ENCODE peak calls at places on chromosomes 2 and 18, in four cellular contexts. T is GM12878, R is K562, X is A549. V is an unnamed sample.

GRCh38 chr2:133841905-133842304 is 273.6 kb upstream of the NCKAP5 start:
- DNase-seq in T (no peak), R (no peak), X (no peak), V (peak)

GRCh38 chr2:7887441-7887840 is 794.4 kb upstream of the ID2 start:
- DNase-seq in T (no peak), R (no peak), X (no peak), V (no peak)

GRCh38 chr2:213261715-213262114 is 22.5 kb upstream of the SPAG16 start:
- DNase-seq in T (no peak), R (no peak), X (no peak), V (no peak)

GRCh38 chr2:148519013-148519412 is 125.5 kb upstream of the EPC2 start:
- DNase-seq in T (no peak), R (no peak), X (no peak), V (no peak)

GRCh38 chr2:160365691-160366367 is 127.8 kb downstream of the RBMS1 start:
- DNase-seq in T (no peak), R (no peak), X (no peak), V (no peak)

GRCh38 chr2:56680971-56681631 is 497.3 kb downstream of the CCDC85A start:
- DNase-seq in T (no peak), R (no peak), X (no peak), V (peak)

GRCh38 chr18:79782566-79783308 is 15.0 kb upstream of the KCNG2 start:
- DNase-seq in T (no peak), R (no peak), X (no peak), V (no peak)

GRCh38 chr2:126825306-126825705 is 73.4 kb upstream of the TEX51 start:
- DNase-seq in T (no peak), R (no peak), X (no peak), V (no peak)

GRCh38 chr2:193668557-193669323 is 1474.0 kb upstream of the TMEFF2 start:
- DNase-seq in T (peak), R (no peak), X (no peak), V (no peak)

GRCh38 chr2:16661536-16661935 is 4.1 kb downstream of the CYRIA start:
- DNase-seq in T (no peak), R (no peak), X (no peak), V (no peak)

GRCh38 chr2:77161009-77161408 is 361.2 kb downstream of the LRRTM4 start:
- DNase-seq in T (no peak), R (no peak), X (no peak), V (peak)

GRCh38 chr18:58865714-58866113 is 1.0 kb downstream of the ZNF532 start:
- DNase-seq in T (no peak), R (no peak), X (no peak), V (no peak)

GRCh38 chr2:9460441-9461017 is 13.8 kb upstream of the IAH1 start:
- DNase-seq in T (no peak), R (no peak), X (no peak), V (no peak)

GRCh38 chr2:21422050-21422449 is 298.3 kb downstream of the TDRD15 start:
- DNase-seq in T (no peak), R (peak), X (no peak), V (peak)

GRCh38 chr2:190413421-190413820 is 5.3 kb downstream of the MFSD6 start:
- DNase-seq in T (no peak), R (no peak), X (no peak), V (no peak)

GRCh38 chr2:235505210-235505741 is 11.4 kb downstream of the AGAP1 start:
- DNase-seq in T (no peak), R (no peak), X (no peak), V (no peak)

GRCh38 chr2:102442967-102443828 is 20.2 kb downstream of the IL18RAP start:
- DNase-seq in T (no peak), R (peak), X (peak), V (peak)

GRCh38 chr2:156852681-156853080 is 404.8 kb upstream of the GALNT5 start:
- DNase-seq in T (no peak), R (no peak), X (no peak), V (no peak)

GRCh38 chr2:171383141-171383540 is 50.6 kb downstream of the METTL8 start:
- DNase-seq in T (no peak), R (no peak), X (no peak), V (peak)

GRCh38 chr2:235518317-235519090 is 24.7 kb downstream of the AGAP1 start:
- DNase-seq in T (no peak), R (no peak), X (no peak), V (no peak)

GRCh38 chr2:29487967-29488550 is 372.8 kb downstream of the CLIP4 start:
- DNase-seq in T (no peak), R (no peak), X (no peak), V (peak)

GRCh38 chr2:18406219-18406618 is 154.2 kb downstream of the RDH14 start:
- DNase-seq in T (no peak), R (no peak), X (no peak), V (no peak)

GRCh38 chr18:3898866-3899613 is 449.1 kb downstream of the TGIF1 start:
- DNase-seq in T (no peak), R (no peak), X (no peak), V (no peak)

GRCh38 chr2:122366427-122366826 is 611.0 kb downstream of the TSN start:
- DNase-seq in T (no peak), R (no peak), X (no peak), V (no peak)

GRCh38 chr2:135043345-135043744 is 3.9 kb downstream of the MAP3K19 start:
- DNase-seq in T (no peak), R (peak), X (no peak), V (no peak)

GRCh38 chr2:60550151-60550983 is 3.1 kb downstream of the BCL11A start:
- DNase-seq in T (no peak), R (peak), X (peak), V (peak)

GRCh38 chr2:224958466-224958857 is 83.8 kb downstream of the DOCK10 start:
- DNase-seq in T (no peak), R (no peak), X (no peak), V (peak)

GRCh38 chr2:222960126-222960525 is 91.9 kb upstream of the KCNE4 start:
- DNase-seq in T (peak), R (no peak), X (no peak), V (peak)

GRCh38 chr2:73089270-73090030 is 17.9 kb upstream of the SFXN5 start:
- DNase-seq in T (no peak), R (no peak), X (peak), V (peak)

GRCh38 chr2:9326975-9327374 is 96.4 kb downstream of the ITGB1BP1 start:
- DNase-seq in T (no peak), R (peak), X (no peak), V (peak)

GRCh38 chr2:17331636-17332035 is 186.6 kb downstream of the RAD51AP2 start:
- DNase-seq in T (no peak), R (no peak), X (no peak), V (no peak)

GRCh38 chr2:38199129-38199528 is 123.2 kb upstream of the CYP1B1 start:
- DNase-seq in T (no peak), R (no peak), X (no peak), V (no peak)

GRCh38 chr2:228447266-228447915 is 265.9 kb upstream of the SPHKAP start:
- DNase-seq in T (no peak), R (no peak), X (no peak), V (no peak)

GRCh38 chr2:106995560-106995959 is 109.6 kb upstream of the ST6GAL2 start:
- DNase-seq in T (no peak), R (no peak), X (no peak), V (no peak)

GRCh38 chr2:205405194-205405593 is 277.1 kb upstream of the NRP2 start:
- DNase-seq in T (no peak), R (no peak), X (no peak), V (peak)

GRCh38 chr2:10385501-10385900 is 62.6 kb downstream of the ODC1 start:
- DNase-seq in T (no peak), R (no peak), X (no peak), V (no peak)

GRCh38 chr2:20579866-20580265 is 71.0 kb downstream of the HS1BP3 start:
- DNase-seq in T (peak), R (no peak), X (no peak), V (no peak)

GRCh38 chr2:165901595-165901994 is 52.0 kb downstream of the TTC21B start:
- DNase-seq in T (no peak), R (no peak), X (no peak), V (no peak)

GRCh38 chr2:64639691-64640090 is 14.0 kb downstream of the SERTAD2 start:
- DNase-seq in T (no peak), R (no peak), X (no peak), V (no peak)
- H3K4me2 ChIP-seq in T (peak), R (peak), X (no peak), V (no peak)

DNA sequence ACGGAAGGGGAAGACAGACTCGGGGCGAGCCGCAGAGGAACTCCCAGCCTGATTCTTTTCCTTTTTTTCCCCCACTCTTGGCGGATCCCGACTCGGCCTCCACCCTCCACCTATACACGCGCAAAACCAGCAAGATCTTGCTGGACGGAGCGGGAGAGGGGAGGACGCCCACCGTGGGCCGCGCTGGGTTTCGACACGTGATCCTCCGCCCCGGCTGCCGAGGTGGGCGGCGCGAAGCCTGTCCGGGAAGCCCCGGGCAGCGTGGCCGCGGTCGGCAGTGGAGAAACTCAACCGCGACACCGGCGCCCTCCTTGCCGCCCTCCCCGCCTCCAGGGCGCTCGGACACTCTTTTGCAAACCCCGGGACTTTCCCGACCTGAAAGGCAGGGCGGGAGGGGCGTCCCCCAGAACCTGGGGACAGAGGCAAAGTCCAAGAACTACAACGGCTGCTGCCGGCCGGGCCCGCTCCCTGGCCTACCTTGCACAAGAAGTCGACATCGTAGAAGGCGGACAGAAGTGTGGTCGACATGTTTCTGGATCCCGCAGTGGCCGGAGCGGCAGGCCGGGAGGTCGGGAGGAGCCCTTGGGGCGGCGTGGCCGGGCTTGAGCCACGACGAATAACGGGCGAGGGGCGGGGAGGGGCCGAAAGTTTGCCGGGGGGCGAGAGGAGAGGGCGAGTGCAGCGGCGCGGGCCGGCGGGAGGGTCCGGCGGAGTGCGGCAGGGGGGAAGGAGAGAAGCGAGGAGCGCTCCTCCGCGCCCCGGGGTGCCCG is 433 bp downstream of the ZFP36L2 start:
- DNase-seq in T (no peak), R (peak), X (peak), V (peak)
- TF ChIP-seq POLR2A in T (no peak), R (peak), X (peak), V (no peak)

DNA sequence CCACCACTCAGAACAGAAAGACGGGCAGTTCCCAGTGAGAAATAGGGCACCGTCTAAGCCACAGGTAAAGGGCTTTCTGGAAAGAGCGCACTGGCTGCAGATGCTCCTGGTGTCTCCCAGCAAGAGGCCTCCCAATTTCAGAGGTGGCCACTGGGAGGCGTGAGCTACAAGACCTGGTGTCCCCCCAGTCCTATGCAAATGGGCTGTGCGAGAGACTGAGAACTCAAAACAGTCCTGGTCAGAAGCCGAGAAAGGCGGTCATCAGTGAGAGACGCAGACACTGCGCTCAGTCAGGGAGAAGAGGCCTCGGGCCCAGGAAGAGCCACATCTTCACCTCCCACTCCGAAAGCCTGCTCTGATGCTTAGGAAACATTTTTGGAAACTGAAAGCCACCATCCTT is 179.5 kb downstream of the EIPR1 start:
- DNase-seq in T (no peak), R (no peak), X (no peak), V (no peak)
- H3K4me2 ChIP-seq in T (no peak), R (no peak), X (no peak), V (no peak)

DNA sequence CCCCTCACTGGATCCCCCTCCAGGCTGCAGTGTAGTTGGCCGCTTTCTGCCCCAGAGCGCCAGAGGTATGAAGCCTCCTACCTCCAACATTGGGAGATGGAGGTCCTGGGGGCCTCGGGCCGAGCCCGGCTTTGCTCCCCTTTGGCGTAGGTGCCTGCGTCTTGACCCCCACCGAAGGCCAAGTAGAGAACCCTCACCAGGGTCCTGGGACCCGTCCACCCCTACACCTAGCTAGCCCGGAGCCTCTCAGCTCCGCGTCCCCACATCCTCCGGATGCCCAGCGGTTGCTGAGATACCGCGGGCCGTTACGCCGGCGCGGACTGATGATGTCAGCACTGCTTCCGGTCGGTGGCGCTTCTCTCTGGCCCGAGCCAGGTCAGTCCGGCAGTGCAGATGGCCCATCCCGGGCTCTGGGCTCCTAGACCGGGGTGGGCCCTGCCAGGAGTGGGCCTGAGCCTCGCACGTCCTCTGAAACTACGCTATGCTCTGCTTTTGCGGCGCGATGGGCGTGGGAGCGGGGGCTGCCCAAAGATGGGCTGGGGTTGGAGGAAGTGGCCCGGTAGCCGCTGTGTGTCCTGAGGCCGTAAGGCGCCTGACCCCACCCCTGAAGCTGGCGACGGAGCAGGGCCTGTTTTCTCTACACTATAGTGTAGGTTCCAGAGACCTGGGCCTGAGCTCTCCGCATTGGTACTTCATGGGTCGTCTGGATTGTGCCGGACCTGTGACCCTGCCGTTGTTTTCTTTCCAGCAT is at the start of the genes GLB1L and STK16:
- DNase-seq in T (peak), R (peak), X (peak), V (peak)
- TF ChIP-seq POLR2A in T (peak), R (peak), X (peak), V (peak)

GRCh38 chr18:55509631-55510372 is 78.2 kb downstream of the TCF4 start:
- DNase-seq in T (peak), R (peak), X (no peak), V (peak)

GRCh38 chr18:55511277-55511676 is 76.7 kb downstream of the TCF4 start:
- DNase-seq in T (no peak), R (no peak), X (no peak), V (no peak)

GRCh38 chr18:55510809-55511208 is 77.2 kb downstream of the TCF4 start:
- DNase-seq in T (no peak), R (no peak), X (no peak), V (peak)

GRCh38 chr18:55506074-55506473 is 81.9 kb downstream of the TCF4 start:
- DNase-seq in T (no peak), R (no peak), X (no peak), V (no peak)

DNA sequence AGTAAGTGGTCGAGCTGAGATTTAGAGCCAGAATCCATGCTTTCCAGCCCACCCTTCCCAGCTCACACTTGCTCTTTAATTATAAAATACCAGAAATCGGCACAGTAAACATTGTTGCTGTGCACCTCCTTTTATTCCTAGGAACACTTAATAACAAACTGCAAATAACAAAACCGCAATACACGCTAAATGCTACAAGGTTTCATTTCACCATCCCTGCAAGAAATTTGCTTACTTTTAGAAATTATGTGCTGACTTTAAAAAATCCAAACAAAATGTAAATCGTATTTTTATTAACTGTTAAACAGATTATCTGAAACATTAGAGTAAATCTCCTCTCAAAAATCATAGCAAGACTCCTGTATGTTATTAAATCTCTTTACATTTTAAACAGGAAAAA is 79.4 kb downstream of the TCF4 start:
- DNase-seq in T (no peak), R (no peak), X (no peak), V (no peak)
- H3K4me2 ChIP-seq in T (no peak), R (no peak), X (no peak), V (peak)

GRCh38 chr18:54672109-54672508 is 81.1 kb downstream of the DYNAP start:
- DNase-seq in T (no peak), R (no peak), X (no peak), V (no peak)

GRCh38 chr18:54675076-54675475 is 84.0 kb downstream of the DYNAP start:
- DNase-seq in T (no peak), R (no peak), X (no peak), V (no peak)

GRCh38 chr18:54672846-54673475 is 81.9 kb downstream of the DYNAP start:
- DNase-seq in T (no peak), R (no peak), X (no peak), V (no peak)

GRCh38 chr18:54671291-54671881 is 80.3 kb downstream of the DYNAP start:
- DNase-seq in T (no peak), R (peak), X (peak), V (peak)
- TF ChIP-seq POLR2A in T (no peak), R (no peak), X (no peak), V (no peak)

GRCh38 chr2:46303822-46304221 is 6.6 kb downstream of the EPAS1 start:
- DNase-seq in T (no peak), R (no peak), X (no peak), V (no peak)

GRCh38 chr2:46305767-46306166 is 8.6 kb downstream of the EPAS1 start:
- DNase-seq in T (no peak), R (no peak), X (no peak), V (no peak)

GRCh38 chr2:46305177-46305576 is 8.0 kb downstream of the EPAS1 start:
- DNase-seq in T (no peak), R (no peak), X (no peak), V (no peak)

GRCh38 chr2:46303233-46303632 is 6.0 kb downstream of the EPAS1 start:
- DNase-seq in T (no peak), R (no peak), X (no peak), V (no peak)

GRCh38 chr2:46304635-46305034 is 7.4 kb downstream of the EPAS1 start:
- DNase-seq in T (no peak), R (no peak), X (no peak), V (no peak)
- H3K4me2 ChIP-seq in T (no peak), R (no peak), X (peak), V (no peak)

GRCh38 chr2:216799873-216800421 is 59.9 kb downstream of the TNP1 start:
- DNase-seq in T (no peak), R (peak), X (no peak), V (peak)
- TF ChIP-seq POLR2A in T (no peak), R (no peak), X (no peak), V (no peak)